ENCODE peak calls at places on chromosomes 1 and 21, in six cellular contexts. One of them, this sample, is unnamed.

GRCh38 chr1:182680901-182681300 is 3.5 kb downstream of the RGS8 start:
- DNase-seq in AG04450: no peak
- DNase-seq in AG09309: no peak
- DNase-seq in cardiac fibroblast: peak
- DNase-seq in Peyer's patch: no peak
- DNase-seq in CD8-positive, alpha-beta T cell: no peak
- DNase-seq in this sample: no peak

GRCh38 chr1:57474097-57474750 is 50.4 kb upstream of the DAB1 start:
- DNase-seq in AG09309: no peak
- DNase-seq in CD8-positive, alpha-beta T cell: no peak
- DNase-seq in Peyer's patch: no peak
- DNase-seq in AG04450: peak
- DNase-seq in cardiac fibroblast: peak
- DNase-seq in this sample: no peak

GRCh38 chr1:58755468-58755872 is 28.4 kb downstream of the JUN start:
- DNase-seq in CD8-positive, alpha-beta T cell: no peak
- DNase-seq in AG09309: peak
- DNase-seq in AG04450: peak
- DNase-seq in cardiac fibroblast: peak
- DNase-seq in Peyer's patch: no peak
- DNase-seq in this sample: peak

GRCh38 chr1:212935387-212935981 is 14.9 kb upstream of the VASH2 start:
- DNase-seq in AG09309: no peak
- DNase-seq in CD8-positive, alpha-beta T cell: no peak
- DNase-seq in Peyer's patch: no peak
- DNase-seq in AG04450: no peak
- DNase-seq in cardiac fibroblast: no peak
- DNase-seq in this sample: no peak

GRCh38 chr1:42931911-42932422 is 26.7 kb downstream of the SLC2A1 start:
- DNase-seq in AG04450: no peak
- DNase-seq in AG09309: no peak
- DNase-seq in Peyer's patch: peak
- DNase-seq in CD8-positive, alpha-beta T cell: peak
- DNase-seq in cardiac fibroblast: no peak
- DNase-seq in this sample: no peak

GRCh38 chr1:94667716-94668282 is 126.2 kb upstream of the F3 start:
- DNase-seq in cardiac fibroblast: no peak
- DNase-seq in AG04450: no peak
- DNase-seq in Peyer's patch: no peak
- DNase-seq in AG09309: no peak
- DNase-seq in CD8-positive, alpha-beta T cell: no peak
- DNase-seq in this sample: no peak

GRCh38 chr1:245589827-245590421 is 435.1 kb downstream of the KIF26B start:
- DNase-seq in AG09309: no peak
- DNase-seq in Peyer's patch: no peak
- DNase-seq in AG04450: no peak
- DNase-seq in cardiac fibroblast: no peak
- DNase-seq in CD8-positive, alpha-beta T cell: no peak
- DNase-seq in this sample: no peak

GRCh38 chr1:246404078-246404477 is 103.0 kb downstream of the SMYD3 start:
- DNase-seq in AG09309: no peak
- DNase-seq in AG04450: no peak
- DNase-seq in CD8-positive, alpha-beta T cell: no peak
- DNase-seq in cardiac fibroblast: no peak
- DNase-seq in Peyer's patch: no peak
- DNase-seq in this sample: no peak

GRCh38 chr1:2044510-2045319 is 5.5 kb upstream of the PRKCZ start:
- DNase-seq in CD8-positive, alpha-beta T cell: peak
- DNase-seq in AG09309: no peak
- DNase-seq in cardiac fibroblast: peak
- DNase-seq in Peyer's patch: peak
- DNase-seq in AG04450: no peak
- DNase-seq in this sample: no peak

GRCh38 chr1:54124472-54124871 is 28.3 kb downstream of the CDCP2 start:
- DNase-seq in Peyer's patch: peak
- DNase-seq in cardiac fibroblast: no peak
- DNase-seq in AG04450: no peak
- DNase-seq in AG09309: no peak
- DNase-seq in CD8-positive, alpha-beta T cell: no peak
- DNase-seq in this sample: no peak

GRCh38 chr1:197444754-197445153 is 176.7 kb downstream of the CRB1 start:
- DNase-seq in AG04450: no peak
- DNase-seq in Peyer's patch: no peak
- DNase-seq in CD8-positive, alpha-beta T cell: no peak
- DNase-seq in AG09309: peak
- DNase-seq in cardiac fibroblast: no peak
- DNase-seq in this sample: no peak

GRCh38 chr1:89260575-89261275 is 11.9 kb downstream of the GBP5 start:
- DNase-seq in AG09309: peak
- DNase-seq in CD8-positive, alpha-beta T cell: no peak
- DNase-seq in AG04450: no peak
- DNase-seq in Peyer's patch: no peak
- DNase-seq in cardiac fibroblast: no peak
- DNase-seq in this sample: peak

GRCh38 chr1:64111787-64112186 is 91.6 kb upstream of the UBE2U start:
- DNase-seq in CD8-positive, alpha-beta T cell: no peak
- DNase-seq in cardiac fibroblast: peak
- DNase-seq in AG09309: no peak
- DNase-seq in AG04450: no peak
- DNase-seq in Peyer's patch: no peak
- DNase-seq in this sample: no peak

GRCh38 chr21:30463713-30464112 is 16.5 kb downstream of the KRTAP19-1 start:
- DNase-seq in AG04450: no peak
- DNase-seq in AG09309: no peak
- DNase-seq in Peyer's patch: no peak
- DNase-seq in cardiac fibroblast: no peak
- DNase-seq in CD8-positive, alpha-beta T cell: no peak
- DNase-seq in this sample: no peak

GRCh38 chr1:88647749-88648415 is 36.2 kb upstream of the PKN2 start:
- DNase-seq in AG04450: no peak
- DNase-seq in CD8-positive, alpha-beta T cell: no peak
- DNase-seq in AG09309: no peak
- DNase-seq in cardiac fibroblast: no peak
- DNase-seq in Peyer's patch: no peak
- DNase-seq in this sample: no peak

GRCh38 chr1:89887270-89887669 is 66.4 kb downstream of the LRRC8D start:
- DNase-seq in Peyer's patch: no peak
- DNase-seq in cardiac fibroblast: peak
- DNase-seq in AG09309: no peak
- DNase-seq in CD8-positive, alpha-beta T cell: no peak
- DNase-seq in AG04450: no peak
- DNase-seq in this sample: no peak

GRCh38 chr1:37158113-37158749 is 123.9 kb upstream of the GRIK3 start:
- DNase-seq in Peyer's patch: no peak
- DNase-seq in CD8-positive, alpha-beta T cell: no peak
- DNase-seq in cardiac fibroblast: no peak
- DNase-seq in AG04450: no peak
- DNase-seq in AG09309: no peak
- DNase-seq in this sample: no peak

GRCh38 chr1:114314098-114314497 is 160.4 kb upstream of the SYT6 start:
- DNase-seq in CD8-positive, alpha-beta T cell: no peak
- DNase-seq in AG09309: no peak
- DNase-seq in AG04450: no peak
- DNase-seq in cardiac fibroblast: peak
- DNase-seq in Peyer's patch: no peak
- DNase-seq in this sample: no peak

GRCh38 chr1:8121261-8122159 is 95.4 kb upstream of the ERRFI1 start:
- DNase-seq in AG09309: no peak
- DNase-seq in cardiac fibroblast: peak
- DNase-seq in AG04450: peak
- DNase-seq in Peyer's patch: no peak
- DNase-seq in CD8-positive, alpha-beta T cell: no peak
- DNase-seq in this sample: no peak

GRCh38 chr21:38506606-38507331 is 8.5 kb upstream of the ERG start:
- DNase-seq in AG09309: no peak
- DNase-seq in AG04450: no peak
- DNase-seq in cardiac fibroblast: no peak
- DNase-seq in CD8-positive, alpha-beta T cell: no peak
- DNase-seq in Peyer's patch: no peak
- DNase-seq in this sample: no peak

GRCh38 chr1:68811806-68812205 is 314.9 kb upstream of the DEPDC1 start:
- DNase-seq in CD8-positive, alpha-beta T cell: no peak
- DNase-seq in cardiac fibroblast: no peak
- DNase-seq in AG09309: no peak
- DNase-seq in Peyer's patch: no peak
- DNase-seq in AG04450: no peak
- DNase-seq in this sample: no peak

GRCh38 chr1:234538930-234539649 is 60.1 kb upstream of the TARBP1 start:
- DNase-seq in Peyer's patch: no peak
- DNase-seq in AG04450: no peak
- DNase-seq in cardiac fibroblast: no peak
- DNase-seq in CD8-positive, alpha-beta T cell: no peak
- DNase-seq in AG09309: no peak
- DNase-seq in this sample: no peak

GRCh38 chr1:114024049-114024448 is 44.8 kb downstream of the OLFML3 start:
- DNase-seq in AG04450: no peak
- DNase-seq in Peyer's patch: no peak
- DNase-seq in cardiac fibroblast: no peak
- DNase-seq in AG09309: no peak
- DNase-seq in CD8-positive, alpha-beta T cell: no peak
- DNase-seq in this sample: no peak

GRCh38 chr1:207393610-207394009 is 60.5 kb upstream of the CR2 start:
- DNase-seq in cardiac fibroblast: peak
- DNase-seq in AG09309: peak
- DNase-seq in AG04450: peak
- DNase-seq in Peyer's patch: no peak
- DNase-seq in CD8-positive, alpha-beta T cell: no peak
- DNase-seq in this sample: peak

GRCh38 chr1:16256478-16256877 is 19.5 kb upstream of the CPLANE2 start:
- DNase-seq in AG09309: no peak
- DNase-seq in Peyer's patch: no peak
- DNase-seq in AG04450: no peak
- DNase-seq in cardiac fibroblast: no peak
- DNase-seq in CD8-positive, alpha-beta T cell: no peak
- DNase-seq in this sample: no peak

GRCh38 chr1:43447891-43448708 is 5.6 kb downstream of the HYI start:
- DNase-seq in Peyer's patch: peak
- DNase-seq in CD8-positive, alpha-beta T cell: no peak
- DNase-seq in AG04450: no peak
- DNase-seq in cardiac fibroblast: no peak
- DNase-seq in AG09309: no peak
- DNase-seq in this sample: no peak

GRCh38 chr1:15684468-15685283 is 556 bp downstream of the PLEKHM2 start:
- DNase-seq in AG04450: no peak
- DNase-seq in Peyer's patch: peak
- DNase-seq in AG09309: no peak
- DNase-seq in cardiac fibroblast: no peak
- DNase-seq in CD8-positive, alpha-beta T cell: no peak
- DNase-seq in this sample: no peak

GRCh38 chr1:18943914-18944572 is 12.4 kb downstream of the IFFO2 start:
- DNase-seq in AG09309: no peak
- DNase-seq in Peyer's patch: no peak
- DNase-seq in AG04450: no peak
- DNase-seq in cardiac fibroblast: no peak
- DNase-seq in CD8-positive, alpha-beta T cell: no peak
- DNase-seq in this sample: no peak

GRCh38 chr1:70790232-70790923 is 257.2 kb downstream of the PTGER3 start:
- DNase-seq in AG04450: no peak
- DNase-seq in Peyer's patch: no peak
- DNase-seq in cardiac fibroblast: no peak
- DNase-seq in AG09309: no peak
- DNase-seq in CD8-positive, alpha-beta T cell: no peak
- DNase-seq in this sample: no peak
- H3K4me3 ChIP-seq in AG04450: no peak
- H3K4me3 ChIP-seq in Peyer's patch: no peak
- H3K4me3 ChIP-seq in cardiac fibroblast: no peak
- H3K4me3 ChIP-seq in AG09309: no peak
- H3K4me3 ChIP-seq in CD8-positive, alpha-beta T cell: no peak
- H3K4me3 ChIP-seq in this sample: no peak

DNA sequence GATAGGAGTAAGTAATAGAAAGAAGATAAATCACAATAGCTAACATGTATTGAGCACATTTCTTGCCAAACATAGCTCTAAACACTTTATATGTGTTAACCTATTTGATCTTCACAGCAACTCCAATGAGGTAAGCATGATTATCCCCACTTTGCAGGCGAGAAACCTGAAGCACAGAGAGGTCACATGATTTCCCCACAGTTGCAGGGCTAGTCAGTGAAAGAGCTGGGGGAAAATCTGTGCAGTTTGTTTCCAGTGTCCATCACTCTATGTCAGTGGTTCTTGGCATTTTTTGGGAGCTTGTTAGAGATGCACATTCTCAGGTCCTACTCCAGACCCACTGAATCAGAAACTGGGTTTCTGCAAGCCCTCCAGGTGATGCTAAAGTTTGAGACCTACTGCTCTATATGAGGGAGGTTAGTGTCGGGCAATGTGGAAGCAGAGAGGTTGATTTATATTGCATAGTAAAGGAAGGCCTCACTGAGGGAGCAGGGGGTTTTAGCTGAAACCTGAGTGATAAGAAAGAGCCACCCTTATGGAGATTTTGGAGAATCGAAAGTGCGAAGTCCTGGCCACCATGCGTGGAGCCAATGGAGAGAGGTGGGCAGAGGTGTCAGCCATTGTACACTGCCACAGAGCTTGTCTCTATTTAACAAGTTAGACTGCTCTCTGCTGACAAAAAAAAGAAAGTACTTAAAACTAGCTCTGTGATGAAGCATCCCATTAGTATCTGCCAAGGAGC is 20.9 kb downstream of the MCOLN3 start:
- DNase-seq in Peyer's patch: no peak
- DNase-seq in AG04450: no peak
- DNase-seq in CD8-positive, alpha-beta T cell: no peak
- DNase-seq in AG09309: no peak
- DNase-seq in cardiac fibroblast: peak
- DNase-seq in this sample: no peak
- TF ChIP-seq CTCF in Peyer's patch: peak
- TF ChIP-seq CTCF in AG04450: no peak
- TF ChIP-seq CTCF in CD8-positive, alpha-beta T cell: peak
- TF ChIP-seq CTCF in AG09309: peak
- TF ChIP-seq CTCF in cardiac fibroblast: no peak
- TF ChIP-seq CTCF in this sample: peak

DNA sequence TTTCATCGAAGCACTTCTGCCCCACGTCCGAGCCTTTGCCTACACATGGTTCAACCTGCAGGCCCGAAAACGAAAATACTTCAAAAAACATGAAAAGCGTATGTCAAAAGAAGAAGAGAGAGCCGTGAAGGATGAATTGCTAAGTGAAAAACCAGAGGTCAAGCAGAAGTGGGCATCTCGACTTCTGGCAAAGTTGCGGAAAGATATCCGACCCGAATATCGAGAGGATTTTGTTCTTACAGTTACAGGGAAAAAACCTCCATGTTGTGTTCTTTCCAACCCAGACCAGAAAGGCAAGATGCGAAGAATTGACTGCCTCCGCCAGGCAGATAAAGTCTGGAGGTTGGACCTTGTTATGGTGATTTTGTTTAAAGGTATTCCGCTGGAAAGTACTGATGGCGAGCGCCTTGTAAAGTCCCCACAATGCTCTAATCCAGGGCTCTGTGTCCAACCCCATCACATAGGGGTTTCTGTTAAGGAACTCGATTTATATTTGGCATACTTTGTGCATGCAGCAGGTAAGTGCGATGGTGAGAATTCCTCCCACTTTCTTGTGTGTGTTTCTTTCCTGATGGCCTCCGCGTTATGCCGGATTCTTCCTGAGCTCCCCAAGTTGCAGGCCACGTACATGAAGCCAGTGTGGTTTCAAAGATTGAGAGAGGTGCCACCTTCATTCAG is 5.9 kb downstream of the NFIA start:
- DNase-seq in AG09309: no peak
- DNase-seq in CD8-positive, alpha-beta T cell: no peak
- DNase-seq in cardiac fibroblast: no peak
- DNase-seq in AG04450: no peak
- DNase-seq in Peyer's patch: no peak
- DNase-seq in this sample: no peak
- H3K4me3 ChIP-seq in AG09309: no peak
- H3K4me3 ChIP-seq in CD8-positive, alpha-beta T cell: no peak
- H3K4me3 ChIP-seq in cardiac fibroblast: no peak
- H3K4me3 ChIP-seq in AG04450: no peak
- H3K4me3 ChIP-seq in Peyer's patch: no peak
- H3K4me3 ChIP-seq in this sample: no peak

GRCh38 chr1:978835-979743 is 2.8 kb downstream of the PERM1 start:
- DNase-seq in AG09309: no peak
- DNase-seq in cardiac fibroblast: no peak
- DNase-seq in CD8-positive, alpha-beta T cell: no peak
- DNase-seq in AG04450: no peak
- DNase-seq in Peyer's patch: no peak
- DNase-seq in this sample: no peak
- TF ChIP-seq CTCF in AG09309: no peak
- TF ChIP-seq CTCF in cardiac fibroblast: no peak
- TF ChIP-seq CTCF in CD8-positive, alpha-beta T cell: no peak
- TF ChIP-seq CTCF in AG04450: no peak
- TF ChIP-seq CTCF in Peyer's patch: no peak
- TF ChIP-seq CTCF in this sample: no peak

This sample was measured in BJ.